ENCODE peak calls at places on chromosome 21, in six cellular contexts. M is K562, D is GM12878, P is HepG2, Z is H1, U is HCT116. K is an unnamed sample.

GRCh38 chr21:42533306-42533962 is 19.8 kb downstream of the SLC37A1 start:
- DNase-seq in M (no peak), P (no peak), U (no peak), D (no peak), Z (no peak), K (no peak)

GRCh38 chr21:15094706-15095105 is 29.9 kb upstream of the NRIP1 start:
- DNase-seq in U (no peak), M (no peak), Z (no peak), P (no peak), D (no peak), K (no peak)

GRCh38 chr21:41777934-41778815 is 11.3 kb upstream of the RIPK4 start:
- DNase-seq in Z (peak), U (peak), M (peak), D (no peak), P (peak), K (peak)

GRCh38 chr21:33029512-33029921 is 3.8 kb downstream of the OLIG2 start:
- DNase-seq in Z (peak), U (no peak), D (no peak), M (no peak), P (no peak), K (no peak)

GRCh38 chr21:35873441-35873840 is 186.9 kb downstream of the SETD4 start:
- DNase-seq in M (no peak), D (no peak), U (no peak), Z (no peak), P (no peak), K (no peak)

GRCh38 chr21:42797522-42797921 is 81.8 kb downstream of the WDR4 start:
- DNase-seq in Z (no peak), M (no peak), D (no peak), U (no peak), P (no peak), K (no peak)

GRCh38 chr21:34235514-34235913 is 128.3 kb upstream of the KCNE2 start:
- DNase-seq in U (no peak), P (no peak), D (no peak), Z (no peak), M (no peak), K (no peak)

GRCh38 chr21:34614693-34615486 is at the start of gene RCAN1:
- DNase-seq in Z (peak), U (peak), D (peak), M (peak), P (peak), K (peak)

GRCh38 chr21:17476006-17476405 is 36.8 kb upstream of the CXADR start:
- DNase-seq in M (no peak), P (peak), U (no peak), Z (no peak), D (no peak), K (no peak)

GRCh38 chr21:42118901-42119300 is 47.8 kb downstream of the UMODL1 start:
- DNase-seq in D (no peak), P (no peak), Z (no peak), U (no peak), M (no peak), K (no peak)

GRCh38 chr21:37484535-37485474 is 118.2 kb downstream of the DYRK1A start:
- DNase-seq in U (no peak), Z (no peak), D (no peak), P (no peak), M (no peak), K (no peak)

GRCh38 chr21:33117268-33117888 is 47.4 kb downstream of the OLIG1 start:
- DNase-seq in M (no peak), D (no peak), U (no peak), P (no peak), Z (no peak), K (no peak)

GRCh38 chr21:42495765-42496119 is 282 bp downstream of the RSPH1 start:
- DNase-seq in M (no peak), P (no peak), D (no peak), Z (no peak), U (no peak), K (peak)

GRCh38 chr21:29481081-29481480 is 182.4 kb downstream of the BACH1 start:
- DNase-seq in U (no peak), M (no peak), D (no peak), P (no peak), Z (no peak), K (no peak)

GRCh38 chr21:21464691-21465090 is 466.5 kb downstream of the NCAM2 start:
- DNase-seq in U (no peak), Z (no peak), M (no peak), P (no peak), D (no peak), K (no peak)

GRCh38 chr21:33896691-33897090 is 18.9 kb downstream of the ATP5PO start:
- DNase-seq in Z (no peak), P (no peak), M (no peak), D (no peak), U (no peak), K (no peak)

GRCh38 chr21:33434770-33435360 is 31.7 kb downstream of the IFNGR2 start:
- DNase-seq in P (no peak), Z (no peak), D (peak), M (no peak), U (no peak), K (no peak)

GRCh38 chr21:34085129-34085528 is 11.8 kb downstream of the MRPS6 start:
- DNase-seq in D (no peak), Z (no peak), P (no peak), U (no peak), M (no peak), K (no peak)

GRCh38 chr21:34599534-34600101 is 15.3 kb downstream of the RCAN1 start:
- DNase-seq in Z (no peak), U (no peak), P (no peak), M (no peak), D (no peak), K (no peak)

GRCh38 chr21:29418813-29419212 is 120.1 kb downstream of the BACH1 start:
- DNase-seq in M (no peak), D (peak), P (no peak), Z (no peak), U (no peak), K (no peak)

GRCh38 chr21:16320110-16320509 is 590.3 kb downstream of the USP25 start:
- DNase-seq in U (no peak), Z (no peak), P (no peak), M (no peak), D (no peak), K (no peak)

GRCh38 chr21:31426235-31426797 is 82.3 kb upstream of the TIAM1 start:
- DNase-seq in P (no peak), M (no peak), Z (no peak), U (no peak), D (peak), K (no peak)

GRCh38 chr21:33980276-33980916 is 64.8 kb upstream of the ATP5PO start:
- DNase-seq in D (no peak), Z (no peak), U (no peak), P (peak), M (no peak), K (no peak)

GRCh38 chr21:21003701-21004100 is 5.5 kb downstream of the NCAM2 start:
- DNase-seq in Z (no peak), M (peak), U (peak), D (no peak), P (peak), K (peak)

GRCh38 chr21:36135391-36136094 is 664 bp downstream of the CBR3 start:
- DNase-seq in P (no peak), Z (peak), M (peak), D (no peak), U (no peak), K (peak)

GRCh38 chr21:32090961-32091360 is 187.9 kb downstream of the MIS18A start:
- DNase-seq in P (no peak), M (no peak), Z (no peak), D (no peak), U (no peak), K (no peak)

GRCh38 chr21:28068455-28069358 is 924.0 kb downstream of the LTN1 start:
- DNase-seq in P (no peak), U (no peak), Z (no peak), M (no peak), D (no peak), K (no peak)

GRCh38 chr21:31991356-31992331 is 118.8 kb downstream of the HUNK start:
- DNase-seq in U (no peak), D (no peak), M (no peak), P (no peak), Z (peak), K (peak)

GRCh38 chr21:41280115-41280919 is 36.3 kb upstream of the FAM3B start:
- DNase-seq in D (no peak), M (no peak), U (no peak), P (no peak), Z (no peak), K (no peak)

GRCh38 chr21:28018741-28019669 is 973.7 kb downstream of the LTN1 start:
- DNase-seq in M (no peak), P (no peak), Z (no peak), U (no peak), D (no peak), K (no peak)

GRCh38 chr21:38139380-38140168 is 117.2 kb upstream of the KCNJ15 start:
- DNase-seq in M (no peak), Z (no peak), D (no peak), P (peak), U (no peak), K (peak)

GRCh38 chr21:38352536-38353219 is 95.9 kb downstream of the KCNJ15 start:
- DNase-seq in D (no peak), P (peak), U (peak), M (peak), Z (peak), K (peak)

GRCh38 chr21:14942801-14943490 is 121.9 kb downstream of the NRIP1 start:
- DNase-seq in P (peak), M (no peak), D (no peak), U (no peak), Z (no peak), K (no peak)

GRCh38 chr21:17270234-17270633 is 242.6 kb upstream of the CXADR start:
- DNase-seq in D (no peak), U (no peak), Z (no peak), M (no peak), P (peak), K (peak)

GRCh38 chr21:14071902-14072734 is 138.6 kb downstream of the LIPI start:
- DNase-seq in U (no peak), M (no peak), P (no peak), Z (no peak), D (no peak), K (no peak)

DNA sequence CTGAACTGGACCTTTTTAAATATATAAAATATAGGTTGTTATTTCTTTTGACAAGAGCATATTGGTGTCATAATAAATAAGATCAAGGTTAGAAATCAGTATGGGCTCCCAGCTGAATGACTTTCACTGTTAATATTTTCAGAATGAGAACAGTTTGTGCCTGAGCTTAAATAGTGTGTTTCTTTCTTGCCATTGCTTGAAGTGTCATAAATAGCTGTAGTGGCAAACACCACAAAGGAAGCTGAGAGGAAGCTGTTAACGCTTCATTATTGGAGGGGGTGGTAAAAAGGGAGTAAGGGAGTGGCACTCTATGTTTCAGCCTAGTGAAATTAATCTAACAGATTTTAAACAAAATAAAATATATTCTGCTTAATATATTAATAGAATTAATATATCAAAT is 1089.8 kb upstream of the NCAM2 start:
- DNase-seq in D (no peak), U (no peak), Z (no peak), M (no peak), P (no peak), K (no peak)
- TF ChIP-seq JUND in D (no peak), U (no peak), Z (no peak), M (no peak), P (no peak), K (no peak)

GRCh38 chr21:43815991-43816390 is 26.6 kb downstream of the RRP1 start:
- DNase-seq in U (no peak), Z (no peak), M (no peak), P (no peak), D (no peak), K (no peak)

GRCh38 chr21:43816611-43817071 is 27.3 kb downstream of the RRP1 start:
- DNase-seq in Z (no peak), M (no peak), P (no peak), U (no peak), D (no peak), K (no peak)

GRCh38 chr21:43815107-43815742 is 25.8 kb downstream of the RRP1 start:
- DNase-seq in P (no peak), M (peak), D (no peak), Z (no peak), U (peak), K (no peak)

GRCh38 chr21:43818685-43819084 is 29.3 kb downstream of the RRP1 start:
- DNase-seq in D (no peak), U (no peak), Z (no peak), P (no peak), M (no peak), K (no peak)

DNA sequence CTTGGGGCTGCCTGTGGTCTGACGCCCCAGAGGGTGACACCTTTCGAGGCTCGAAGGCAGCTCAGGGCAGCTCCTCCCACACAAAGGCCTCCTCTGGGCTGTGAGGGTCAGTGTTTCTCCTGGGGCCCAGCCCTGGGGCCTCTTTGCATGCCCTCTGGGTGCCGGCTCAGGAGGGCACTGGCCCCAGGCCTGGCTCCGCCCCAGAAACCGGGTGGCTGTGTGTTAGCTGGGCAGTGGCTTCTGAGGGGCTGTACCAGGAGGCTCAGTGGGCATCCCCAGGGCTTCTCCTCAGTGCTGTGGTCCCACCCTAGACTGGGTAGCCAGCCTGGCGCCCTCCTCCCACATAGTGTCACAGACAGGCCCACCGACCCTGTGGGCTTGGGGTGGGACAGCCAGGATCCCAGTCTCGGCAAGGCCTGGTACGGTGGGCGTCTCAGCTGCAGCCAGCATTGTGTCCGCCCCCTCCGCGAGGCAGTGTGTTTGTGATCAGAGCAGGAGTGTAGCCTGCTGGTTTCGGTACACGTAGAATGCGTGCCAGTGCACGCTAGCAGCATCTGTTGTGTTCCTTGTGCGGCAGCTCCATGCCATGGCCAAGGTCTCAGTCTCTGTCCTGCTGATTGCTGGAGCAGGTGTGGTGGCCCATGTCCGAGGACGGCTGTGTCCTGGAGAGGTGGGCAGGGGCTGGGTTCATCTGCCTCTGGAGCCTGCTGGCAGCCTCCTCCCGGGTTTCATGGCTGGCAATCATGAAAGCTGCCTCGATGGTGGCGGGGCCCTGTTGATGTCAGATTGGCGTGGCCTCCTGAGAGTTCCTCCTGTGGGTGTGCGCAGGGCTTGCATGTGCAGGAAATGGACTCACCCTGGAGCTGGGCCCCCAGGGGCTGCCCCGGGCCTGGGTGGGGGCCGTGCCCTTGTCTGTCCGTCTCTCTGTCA is 28.0 kb downstream of the RRP1 start:
- DNase-seq in Z (no peak), M (no peak), D (no peak), U (no peak), P (no peak), K (no peak)
- TF ChIP-seq JUND in Z (no peak), M (no peak), D (no peak), U (no peak), P (no peak), K (no peak)

GRCh38 chr21:45859762-45860357 is 121.7 kb upstream of the COL6A1 start:
- DNase-seq in M (no peak), U (no peak), P (no peak), D (no peak), Z (peak), K (no peak)
- TF ChIP-seq JUND in M (no peak), U (no peak), P (no peak), D (no peak), Z (no peak), K (no peak)

GRCh38 chr21:25979845-25980433 is 190.6 kb downstream of the APP start:
- DNase-seq in U (no peak), M (no peak), Z (no peak), P (no peak), D (no peak), K (no peak)

GRCh38 chr21:25980710-25981109 is 189.9 kb downstream of the APP start:
- DNase-seq in P (no peak), Z (no peak), M (no peak), U (no peak), D (no peak), K (no peak)

GRCh38 chr21:25970254-25970930 is 200.2 kb downstream of the APP start:
- DNase-seq in M (no peak), D (no peak), U (no peak), Z (no peak), P (no peak), K (no peak)

GRCh38 chr21:25977068-25977611 is 193.4 kb downstream of the APP start:
- DNase-seq in U (no peak), P (no peak), D (no peak), Z (no peak), M (no peak), K (no peak)

DNA sequence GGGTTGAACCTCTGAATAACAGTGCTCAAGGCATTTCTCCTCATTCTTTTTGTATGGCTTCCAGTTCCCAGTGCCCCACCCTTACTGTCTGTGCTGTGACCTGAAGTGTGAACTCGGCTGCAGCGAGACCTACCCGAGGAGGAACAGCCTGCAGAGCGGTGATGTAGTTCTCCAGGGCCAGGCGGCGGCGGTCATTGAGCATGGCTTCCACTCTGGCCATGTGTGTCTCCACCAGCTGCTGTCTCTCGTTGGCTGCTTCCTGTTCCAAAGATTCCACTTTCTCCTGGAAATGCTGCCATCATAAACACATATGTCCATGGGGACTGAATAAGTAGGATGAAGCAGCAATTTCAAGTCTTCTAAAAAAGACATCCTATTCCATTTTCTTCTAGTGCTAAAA is 195.6 kb downstream of the APP start:
- DNase-seq in M (no peak), Z (no peak), U (no peak), P (no peak), D (no peak), K (no peak)
- TF ChIP-seq JUND in M (no peak), Z (no peak), U (no peak), P (no peak), D (no peak), K (no peak)

GRCh38 chr21:26909972-26910371 is 56.9 kb downstream of the ADAMTS5 start:
- DNase-seq in Z (peak), M (no peak), P (no peak), U (no peak), D (no peak), K (peak)
- TF ChIP-seq JUND in Z (no peak), M (no peak), P (no peak), U (no peak), D (no peak), K (no peak)

GRCh38 chr21:26157842-26158241 is 12.7 kb downstream of the APP start:
- DNase-seq in P (no peak), M (no peak), Z (no peak), D (no peak), U (no peak), K (no peak)

GRCh38 chr21:26154776-26155175 is 15.8 kb downstream of the APP start:
- DNase-seq in Z (no peak), D (no peak), U (no peak), M (no peak), P (no peak), K (no peak)

GRCh38 chr21:26148071-26148470 is 22.5 kb downstream of the APP start:
- DNase-seq in P (no peak), U (no peak), D (no peak), M (no peak), Z (no peak), K (peak)

GRCh38 chr21:26148834-26149354 is 21.7 kb downstream of the APP start:
- DNase-seq in Z (no peak), P (no peak), M (no peak), D (no peak), U (no peak), K (peak)

GRCh38 chr21:26153758-26154157 is 16.8 kb downstream of the APP start:
- DNase-seq in M (no peak), Z (no peak), U (no peak), P (no peak), D (no peak), K (no peak)
- TF ChIP-seq JUND in M (no peak), Z (no peak), U (no peak), P (no peak), D (no peak), K (no peak)

K was measured in T47D.